ENCODE peak calls at places on chromosome 10, in four cellular contexts. C is left cardiac atrium, F is HuH-7.5, L is mesendoderm. S is an unnamed sample.

GRCh38 chr10:45375716-45376231 is 1.8 kb downstream of the ALOX5 start:
- DNase-seq in C (no peak), F (no peak), L (no peak), S (no peak)

GRCh38 chr10:33509231-33509871 is 174.9 kb upstream of the NRP1 start:
- DNase-seq in C (peak), F (peak), L (peak), S (peak)

GRCh38 chr10:70584366-70584765 is 18.2 kb downstream of the PRF1 start:
- DNase-seq in C (no peak), F (no peak), L (no peak), S (no peak)

GRCh38 chr10:6204341-6205191 is 1.8 kb downstream of the PFKFB3 start:
- DNase-seq in C (peak), F (peak), L (peak), S (peak)

GRCh38 chr10:21572578-21572977 is 38.5 kb downstream of the MLLT10 start:
- DNase-seq in C (peak), F (no peak), L (no peak), S (no peak)

GRCh38 chr10:105149371-105149871 is 508.3 kb downstream of the SORCS3 start:
- DNase-seq in C (no peak), F (no peak), L (no peak), S (no peak)

GRCh38 chr10:50367732-50368131 is 116.4 kb upstream of the ASAH2 start:
- DNase-seq in C (no peak), F (no peak), L (peak), S (peak)

GRCh38 chr10:43221419-43222293 is 45.2 kb downstream of the RASGEF1A start:
- DNase-seq in C (peak), F (no peak), L (peak), S (peak)

GRCh38 chr10:28962768-28963167 is 285.4 kb downstream of the BAMBI start:
- DNase-seq in C (no peak), F (no peak), L (no peak), S (no peak)

GRCh38 chr10:306007-306406 is 170.8 kb downstream of the ZMYND11 start:
- DNase-seq in C (no peak), F (no peak), L (no peak), S (no peak)

GRCh38 chr10:73018632-73019031 is 64.0 kb upstream of the PLA2G12B start:
- DNase-seq in C (no peak), F (no peak), L (peak), S (no peak)

GRCh38 chr10:59138052-59138451 is 38.4 kb upstream of the PHYHIPL start:
- DNase-seq in C (no peak), F (no peak), L (no peak), S (no peak)

GRCh38 chr10:43333653-43334052 is 37.8 kb upstream of the FXYD4 start:
- DNase-seq in C (no peak), F (no peak), L (no peak), S (no peak)

GRCh38 chr10:63064706-63065105 is 68.4 kb upstream of the NRBF2 start:
- DNase-seq in C (no peak), F (no peak), L (peak), S (peak)

GRCh38 chr10:113326160-113327111 is 226.4 kb upstream of the HABP2 start:
- DNase-seq in C (peak), F (no peak), L (peak), S (peak)

S was measured in HAP-1.